ENCODE peak calls at places on chromosomes 12 and 14, in seven cellular contexts. A, Q, S, K, E, G and C are unnamed samples.
A peak's percentile ranks its signal among the peaks of the same experiment; 100 is the strongest.

GRCh38 chr12:109875572-109876131 is 4.7 kb downstream of the GLTP start:
- DNase-seq in A (no peak), K (no peak), S (peak; percentile 83), G (no peak), Q (no peak), E (no peak), C (no peak)

GRCh38 chr12:130651188-130651587 is 64.9 kb downstream of the RIMBP2 start:
- DNase-seq in G (no peak), Q (no peak), S (no peak), K (no peak), E (no peak), A (no peak), C (no peak)

GRCh38 chr12:52245259-52245961 is 12.4 kb downstream of the KRT7 start:
- DNase-seq in Q (no peak), G (no peak), A (peak; percentile 64), S (no peak), K (no peak), E (no peak), C (no peak)

GRCh38 chr14:87966816-87967215 is 26.2 kb downstream of the GALC start:
- DNase-seq in K (no peak), Q (no peak), S (no peak), G (no peak), E (no peak), A (no peak), C (no peak)

GRCh38 chr12:116384629-116385485 is 107.4 kb upstream of the MED13L start:
- DNase-seq in S (no peak), E (no peak), K (no peak), G (no peak), Q (no peak), A (no peak), C (no peak)

GRCh38 chr12:124536613-124537012 is 30.8 kb downstream of the NCOR2 start:
- DNase-seq in K (no peak), G (peak; percentile 67), A (no peak), E (no peak), S (no peak), Q (no peak), C (no peak)

GRCh38 chr14:104458845-104459244 is 120.7 kb upstream of the C14orf180 start:
- DNase-seq in K (no peak), Q (no peak), E (no peak), S (no peak), A (no peak), G (no peak), C (peak; percentile 11)

GRCh38 chr14:64951291-64951690 is 8.7 kb upstream of the GPX2 start:
- DNase-seq in G (no peak), E (no peak), S (no peak), K (no peak), A (no peak), Q (no peak), C (no peak)

GRCh38 chr12:118319627-118320026 is 53.1 kb downstream of the TAOK3 start:
- DNase-seq in G (no peak), E (no peak), A (no peak), Q (no peak), S (no peak), K (no peak), C (no peak)

GRCh38 chr14:61472025-61472672 is 150.8 kb downstream of the PRKCH start:
- DNase-seq in K (peak; percentile 56), S (no peak), G (peak; percentile 97), Q (peak; percentile 94), A (no peak), E (peak; percentile 27), C (peak; percentile 28)

DNA sequence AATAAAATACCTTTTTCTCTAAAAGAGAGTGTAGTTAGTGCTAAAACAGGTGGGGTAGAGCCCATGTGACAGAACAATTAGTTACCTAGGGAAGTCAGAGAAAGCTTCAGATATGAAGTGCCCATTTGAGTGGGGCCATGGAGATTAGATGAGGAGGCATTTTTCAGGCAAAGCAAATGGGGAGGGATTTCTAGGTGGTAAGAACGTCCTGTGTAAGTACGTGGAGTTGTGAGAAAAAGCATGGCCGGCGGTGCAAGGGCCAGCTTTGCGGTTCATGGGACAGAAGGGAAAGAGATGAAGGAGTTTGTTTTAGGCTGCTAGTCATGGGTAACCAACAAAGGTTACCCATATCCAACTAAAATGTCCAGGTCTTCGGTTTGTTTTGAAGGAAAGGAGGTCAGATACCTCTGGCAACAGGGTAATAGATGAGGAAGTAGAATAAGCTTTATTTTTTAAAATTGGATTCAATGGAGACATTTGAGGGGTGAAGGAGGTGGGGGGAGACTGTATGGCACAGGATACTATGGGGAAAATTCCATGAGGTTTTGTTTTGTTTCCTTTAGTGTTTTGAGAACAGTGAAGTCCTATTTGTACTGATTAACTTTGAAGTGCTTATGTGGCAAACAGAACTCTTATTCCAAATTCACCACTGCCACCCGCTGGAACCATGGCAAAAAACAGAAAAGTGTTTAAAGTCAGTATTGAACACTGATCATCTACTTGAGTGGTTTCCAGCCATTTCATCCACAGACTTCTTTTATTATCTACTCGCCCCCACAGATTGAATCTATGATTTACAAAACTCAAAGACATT is 10.0 kb upstream of the SNRPF start:
- DNase-seq in K (no peak), Q (peak; percentile 18), E (no peak), G (peak; percentile 37), A (peak; percentile 25), S (peak; percentile 36), C (peak; percentile 46)
- H3K27me3 ChIP-seq in K (peaks cover 15% of the 10 kb centered on the region), Q (peaks cover 11% of the 10 kb centered on the region), E (no peaks in the 10 kb centered on the region), G (peaks cover 5% of the 10 kb centered on the region), A (no peaks in the 10 kb centered on the region), S (no peaks in the 10 kb centered on the region), C (no peaks in the 10 kb centered on the region)

GRCh38 chr14:31071151-31071550 is 45.0 kb upstream of the STRN3 start:
- DNase-seq in Q (no peak), A (no peak), S (no peak), K (no peak), G (peak; percentile 45), E (no peak), C (no peak)
- H3K27ac ChIP-seq in Q (peak overlapping the region; percentile 78), A (no peak overlapping the region), S (no peak overlapping the region), K (no peak overlapping the region), G (peak overlapping the region; percentile 35), E (no peak overlapping the region), C (no peak overlapping the region)

DNA sequence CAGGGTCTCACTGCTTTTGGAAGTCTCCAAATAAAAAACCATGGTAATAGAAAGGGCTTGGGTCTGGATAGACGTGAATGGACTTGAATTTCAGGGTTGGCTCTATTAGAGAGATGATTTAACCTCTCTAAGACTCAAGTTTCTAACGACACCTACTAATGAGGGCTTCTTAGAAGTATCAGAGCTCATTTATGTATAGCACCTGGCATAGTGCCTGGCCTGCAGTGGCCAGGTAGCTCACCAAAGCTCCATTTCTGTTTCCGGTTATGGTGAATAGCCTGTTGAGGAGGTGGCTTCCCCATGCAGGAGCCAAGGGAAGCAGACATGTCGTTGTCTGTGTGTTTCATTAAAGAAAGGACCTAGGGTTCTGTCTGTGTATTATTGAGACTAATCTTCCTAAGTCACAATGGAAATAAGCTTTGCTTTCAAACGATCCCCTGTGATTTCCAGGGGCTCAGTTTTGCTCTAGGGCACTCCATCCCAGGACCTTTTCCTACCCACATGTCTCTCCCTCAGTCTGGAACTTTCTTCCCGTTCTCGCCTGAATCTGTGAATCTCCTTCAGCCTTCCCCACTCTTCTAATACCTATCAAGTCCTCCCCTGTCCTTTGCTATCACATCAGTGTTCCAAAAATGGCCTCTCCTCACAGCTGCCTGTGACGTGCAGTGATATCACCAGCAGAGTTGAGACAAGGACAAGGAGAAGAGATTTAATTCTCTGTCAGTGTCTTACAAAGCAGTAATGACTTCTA is 108.8 kb downstream of the ETV6 start:
- DNase-seq in A (no peak), K (no peak), G (no peak), Q (no peak), S (no peak), E (no peak), C (no peak)
- H3K27me3 ChIP-seq in A (no peaks in the 10 kb centered on the region), K (no peaks in the 10 kb centered on the region), G (no peaks in the 10 kb centered on the region), Q (no peaks in the 10 kb centered on the region), S (no peaks in the 10 kb centered on the region), E (no peaks in the 10 kb centered on the region), C (no peaks in the 10 kb centered on the region)

GRCh38 chr12:75877588-75878381 is 153.8 kb downstream of the PHLDA1 start:
- DNase-seq in S (no peak), A (no peak), K (no peak), Q (no peak), E (no peak), G (peak; percentile 50), C (no peak)
- H3K27ac ChIP-seq in S (no peak overlapping the region), A (peak overlapping the region; percentile 14), K (no peak overlapping the region), Q (peak overlapping the region; percentile 41), E (no peak overlapping the region), G (peak overlapping the region; percentile 90), C (no peak overlapping the region)

GRCh38 chr12:107581616-107582015 is 104.0 kb upstream of the PWP1 start:
- DNase-seq in A (no peak), S (no peak), E (no peak), G (no peak), K (no peak), Q (no peak), C (no peak)
- H3K27me3 ChIP-seq in A (no peaks in the 10 kb centered on the region), S (no peaks in the 10 kb centered on the region), E (no peaks in the 10 kb centered on the region), G (peaks cover 38% of the 10 kb centered on the region), K (peaks cover 33% of the 10 kb centered on the region), Q (no peaks in the 10 kb centered on the region), C (no peaks in the 10 kb centered on the region)

GRCh38 chr14:36971263-36971855 is 201.0 kb downstream of the SLC25A21 start:
- DNase-seq in K (no peak), Q (no peak), S (no peak), A (no peak), E (no peak), G (no peak), C (no peak)
- H3K27ac ChIP-seq in K (no peak overlapping the region), Q (no peak overlapping the region), S (no peak overlapping the region), A (no peak overlapping the region), E (no peak overlapping the region), G (no peak overlapping the region), C (no peak overlapping the region)